ENCODE peak calls at places on chromosomes 1 and 21, in five cellular contexts. One of them, this sample, is unnamed.

GRCh38 chr1:223479261-223479660 is 86.0 kb downstream of the CCDC185 start:
- DNase-seq in pancreas: no peak
- DNase-seq in thoracic aorta: no peak
- DNase-seq in right atrium auricular region: no peak
- DNase-seq in right lobe of liver: no peak
- DNase-seq in this sample: no peak

GRCh38 chr1:84855168-84855567 is 37.8 kb downstream of the LPAR3 start:
- DNase-seq in pancreas: no peak
- DNase-seq in thoracic aorta: no peak
- DNase-seq in right atrium auricular region: no peak
- DNase-seq in right lobe of liver: no peak
- DNase-seq in this sample: no peak

GRCh38 chr21:35294231-35294898 is 245.3 kb upstream of the RUNX1 start:
- DNase-seq in pancreas: peak; percentile 29
- DNase-seq in thoracic aorta: no peak
- DNase-seq in right atrium auricular region: no peak
- DNase-seq in right lobe of liver: no peak
- DNase-seq in this sample: peak; percentile 66

GRCh38 chr1:178465011-178465410 is 31.8 kb downstream of the CLEC20A start:
- DNase-seq in pancreas: no peak
- DNase-seq in thoracic aorta: no peak
- DNase-seq in right atrium auricular region: no peak
- DNase-seq in right lobe of liver: no peak
- DNase-seq in this sample: no peak

GRCh38 chr21:25103500-25104207 is 503.6 kb downstream of the MRPL39 start:
- DNase-seq in pancreas: no peak
- DNase-seq in thoracic aorta: no peak
- DNase-seq in right atrium auricular region: no peak
- DNase-seq in right lobe of liver: no peak
- DNase-seq in this sample: no peak

GRCh38 chr1:223543559-223543958 is 121.9 kb downstream of the CAPN8 start:
- DNase-seq in pancreas: no peak
- DNase-seq in thoracic aorta: no peak
- DNase-seq in right atrium auricular region: no peak
- DNase-seq in right lobe of liver: no peak
- DNase-seq in this sample: no peak

GRCh38 chr1:84700065-84700464 is 9.8 kb upstream of the SSX2IP start:
- DNase-seq in pancreas: no peak
- DNase-seq in thoracic aorta: no peak
- DNase-seq in right atrium auricular region: no peak
- DNase-seq in right lobe of liver: no peak
- DNase-seq in this sample: no peak

GRCh38 chr1:59879556-59879955 is 47.0 kb downstream of the CYP2J2 start:
- DNase-seq in pancreas: peak; percentile 61
- DNase-seq in thoracic aorta: no peak
- DNase-seq in right atrium auricular region: peak; percentile 68
- DNase-seq in right lobe of liver: peak; percentile 66
- DNase-seq in this sample: peak; percentile 70

GRCh38 chr1:237093706-237094105 is 51.7 kb downstream of the RYR2 start:
- DNase-seq in pancreas: peak; percentile 49
- DNase-seq in thoracic aorta: no peak
- DNase-seq in right atrium auricular region: no peak
- DNase-seq in right lobe of liver: no peak
- DNase-seq in this sample: no peak

GRCh38 chr1:245019904-245020486 is 134.8 kb upstream of the KIF26B start:
- DNase-seq in pancreas: no peak
- DNase-seq in thoracic aorta: no peak
- DNase-seq in right atrium auricular region: no peak
- DNase-seq in right lobe of liver: no peak
- DNase-seq in this sample: no peak

GRCh38 chr21:43727571-43728466 is 8.9 kb downstream of the PDXK start:
- DNase-seq in pancreas: peak; percentile 57
- DNase-seq in thoracic aorta: no peak
- DNase-seq in right atrium auricular region: no peak
- DNase-seq in right lobe of liver: peak; percentile 89
- DNase-seq in this sample: peak; percentile 86

GRCh38 chr1:165886988-165887387 is 59.6 kb downstream of the UCK2 start:
- DNase-seq in pancreas: no peak
- DNase-seq in thoracic aorta: no peak
- DNase-seq in right atrium auricular region: no peak
- DNase-seq in right lobe of liver: no peak
- DNase-seq in this sample: no peak

GRCh38 chr1:97806996-97807395 is 113.8 kb downstream of the DPYD start:
- DNase-seq in pancreas: no peak
- DNase-seq in thoracic aorta: no peak
- DNase-seq in right atrium auricular region: no peak
- DNase-seq in right lobe of liver: no peak
- DNase-seq in this sample: peak; percentile 13

GRCh38 chr1:220189750-220190347 is 82.4 kb downstream of the RAB3GAP2 start:
- DNase-seq in pancreas: no peak
- DNase-seq in thoracic aorta: no peak
- DNase-seq in right atrium auricular region: no peak
- DNase-seq in right lobe of liver: no peak
- DNase-seq in this sample: no peak

GRCh38 chr1:158087320-158087927 is 93.3 kb upstream of the CD1D start:
- DNase-seq in pancreas: no peak
- DNase-seq in thoracic aorta: no peak
- DNase-seq in right atrium auricular region: peak; percentile 62
- DNase-seq in right lobe of liver: peak; percentile 41
- DNase-seq in this sample: peak; percentile 56

GRCh38 chr1:156947127-156947526 is 26.7 kb downstream of the LRRC71 start:
- DNase-seq in pancreas: no peak
- DNase-seq in thoracic aorta: no peak
- DNase-seq in right atrium auricular region: no peak
- DNase-seq in right lobe of liver: no peak
- DNase-seq in this sample: no peak

GRCh38 chr1:100543640-100544039 is 5.7 kb downstream of the GPR88 start:
- DNase-seq in pancreas: no peak
- DNase-seq in thoracic aorta: no peak
- DNase-seq in right atrium auricular region: no peak
- DNase-seq in right lobe of liver: no peak
- DNase-seq in this sample: no peak

GRCh38 chr1:19315378-19316206 is 3.5 kb downstream of the SLC66A1 start:
- DNase-seq in pancreas: no peak
- DNase-seq in thoracic aorta: no peak
- DNase-seq in right atrium auricular region: no peak
- DNase-seq in right lobe of liver: no peak
- DNase-seq in this sample: no peak

GRCh38 chr1:154463512-154463990 is 38.5 kb upstream of the TDRD10 start:
- DNase-seq in pancreas: no peak
- DNase-seq in thoracic aorta: no peak
- DNase-seq in right atrium auricular region: no peak
- DNase-seq in right lobe of liver: no peak
- DNase-seq in this sample: no peak

GRCh38 chr1:154456631-154457030 is 45.4 kb upstream of the TDRD10 start:
- DNase-seq in pancreas: no peak
- DNase-seq in thoracic aorta: no peak
- DNase-seq in right atrium auricular region: no peak
- DNase-seq in right lobe of liver: no peak
- DNase-seq in this sample: no peak

GRCh38 chr1:154460695-154461249 is 41.2 kb upstream of the TDRD10 start:
- DNase-seq in pancreas: no peak
- DNase-seq in thoracic aorta: no peak
- DNase-seq in right atrium auricular region: no peak
- DNase-seq in right lobe of liver: no peak
- DNase-seq in this sample: no peak

GRCh38 chr1:154454391-154455120 is 47.5 kb upstream of the TDRD10 start:
- DNase-seq in pancreas: no peak
- DNase-seq in thoracic aorta: no peak
- DNase-seq in right atrium auricular region: no peak
- DNase-seq in right lobe of liver: no peak
- DNase-seq in this sample: no peak

DNA sequence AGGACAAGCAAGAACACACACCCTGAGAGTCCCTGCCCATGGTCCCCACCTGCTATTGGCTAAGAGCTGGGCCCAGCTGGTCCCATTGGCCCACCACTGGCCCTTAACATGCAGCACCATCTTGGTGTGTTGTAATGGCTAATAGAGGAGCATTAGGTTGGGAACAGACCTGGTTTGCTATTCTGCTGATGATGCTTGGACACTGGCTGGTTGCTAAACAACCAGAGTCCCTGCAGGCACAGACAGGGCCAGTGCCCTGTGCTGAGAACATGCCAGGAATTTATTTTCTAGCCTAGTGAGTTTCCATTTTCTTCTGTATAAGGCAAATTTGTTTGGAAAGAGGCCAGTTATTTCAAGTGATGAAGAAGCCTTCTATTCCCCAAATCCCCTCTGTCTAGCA is 43.0 kb upstream of the TDRD10 start:
- DNase-seq in pancreas: no peak
- DNase-seq in thoracic aorta: no peak
- DNase-seq in right atrium auricular region: no peak
- DNase-seq in right lobe of liver: no peak
- DNase-seq in this sample: no peak
- H3K4me1 ChIP-seq in pancreas: no peaks in the 10 kb centered on the region
- H3K4me1 ChIP-seq in thoracic aorta: no peaks in the 10 kb centered on the region
- H3K4me1 ChIP-seq in right atrium auricular region: no peaks in the 10 kb centered on the region
- H3K4me1 ChIP-seq in right lobe of liver: no peaks in the 10 kb centered on the region
- H3K4me1 ChIP-seq in this sample: peaks cover 14% of the 10 kb centered on the region

GRCh38 chr1:66403031-66403731 is 130.8 kb upstream of the SGIP1 start:
- DNase-seq in pancreas: no peak
- DNase-seq in thoracic aorta: no peak
- DNase-seq in right atrium auricular region: no peak
- DNase-seq in right lobe of liver: no peak
- DNase-seq in this sample: no peak
- TF ChIP-seq CTCF in pancreas: no peak
- TF ChIP-seq CTCF in thoracic aorta: no peak
- TF ChIP-seq CTCF in right atrium auricular region: no peak
- TF ChIP-seq CTCF in right lobe of liver: no peak
- TF ChIP-seq CTCF in this sample: no peak

GRCh38 chr1:86235859-86236258 is 79.3 kb upstream of the COL24A1 start:
- DNase-seq in pancreas: no peak
- DNase-seq in thoracic aorta: no peak
- DNase-seq in right atrium auricular region: no peak
- DNase-seq in right lobe of liver: no peak
- DNase-seq in this sample: no peak
- H3K4me3 ChIP-seq in pancreas: no peak overlapping the region
- H3K4me3 ChIP-seq in thoracic aorta: no peak overlapping the region
- H3K4me3 ChIP-seq in right atrium auricular region: no peak overlapping the region
- H3K4me3 ChIP-seq in right lobe of liver: no peak overlapping the region
- H3K4me3 ChIP-seq in this sample: no peak overlapping the region

GRCh38 chr1:27532119-27532695 is 42.2 kb upstream of the WASF2 start:
- DNase-seq in pancreas: no peak
- DNase-seq in thoracic aorta: no peak
- DNase-seq in right atrium auricular region: no peak
- DNase-seq in right lobe of liver: no peak
- DNase-seq in this sample: no peak

GRCh38 chr1:27536767-27537166 is 46.8 kb upstream of the WASF2 start:
- DNase-seq in pancreas: no peak
- DNase-seq in thoracic aorta: no peak
- DNase-seq in right atrium auricular region: no peak
- DNase-seq in right lobe of liver: no peak
- DNase-seq in this sample: no peak

GRCh38 chr1:27535386-27535785 is 45.4 kb upstream of the WASF2 start:
- DNase-seq in pancreas: no peak
- DNase-seq in thoracic aorta: no peak
- DNase-seq in right atrium auricular region: no peak
- DNase-seq in right lobe of liver: no peak
- DNase-seq in this sample: no peak

GRCh38 chr1:27538793-27539192 is 48.8 kb upstream of the WASF2 start:
- DNase-seq in pancreas: no peak
- DNase-seq in thoracic aorta: no peak
- DNase-seq in right atrium auricular region: no peak
- DNase-seq in right lobe of liver: no peak
- DNase-seq in this sample: peak; percentile 58

DNA sequence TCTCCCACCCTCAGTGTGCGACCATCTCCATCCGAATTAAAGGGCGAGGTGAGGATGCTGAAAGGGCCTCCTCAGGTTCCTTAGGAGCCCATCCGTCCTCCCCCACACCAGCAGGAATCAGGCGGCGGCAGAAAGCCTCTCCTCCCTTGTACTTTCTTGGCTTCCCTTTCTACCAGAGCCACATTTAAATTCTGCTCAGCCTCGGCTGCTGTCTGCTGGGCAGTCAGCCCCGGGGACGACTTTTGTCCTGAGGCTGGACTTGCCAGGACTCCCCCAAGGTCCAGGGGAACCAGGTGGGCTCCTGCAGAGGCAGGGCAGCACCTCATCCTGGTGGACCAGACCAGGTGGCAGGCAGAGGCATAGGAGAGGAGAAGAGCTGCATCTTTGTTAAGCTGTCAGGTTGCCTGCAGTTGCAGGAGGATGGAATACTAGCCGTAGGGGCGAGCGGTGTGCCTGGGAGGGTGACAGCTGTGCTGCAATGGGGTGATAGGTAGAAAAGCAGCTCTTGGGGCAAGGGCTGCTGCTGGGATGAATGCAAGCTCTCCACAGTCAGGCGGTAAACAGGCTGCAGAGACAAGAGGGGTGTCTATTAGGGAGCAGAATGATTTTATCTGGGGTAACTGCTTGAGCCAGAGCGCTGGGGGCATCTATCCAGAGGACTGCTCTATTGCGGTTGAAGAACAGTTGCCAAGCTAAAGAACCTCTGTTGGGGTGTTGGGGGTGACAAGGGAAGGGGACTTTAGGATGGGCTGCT is 46.2 kb upstream of the WASF2 start:
- DNase-seq in pancreas: no peak
- DNase-seq in thoracic aorta: no peak
- DNase-seq in right atrium auricular region: no peak
- DNase-seq in right lobe of liver: no peak
- DNase-seq in this sample: no peak
- H3K4me1 ChIP-seq in pancreas: peaks cover 4% of the 10 kb centered on the region
- H3K4me1 ChIP-seq in thoracic aorta: peaks cover 51% of the 10 kb centered on the region
- H3K4me1 ChIP-seq in right atrium auricular region: no peaks in the 10 kb centered on the region
- H3K4me1 ChIP-seq in right lobe of liver: no peaks in the 10 kb centered on the region
- H3K4me1 ChIP-seq in this sample: peaks cover 41% of the 10 kb centered on the region

DNA sequence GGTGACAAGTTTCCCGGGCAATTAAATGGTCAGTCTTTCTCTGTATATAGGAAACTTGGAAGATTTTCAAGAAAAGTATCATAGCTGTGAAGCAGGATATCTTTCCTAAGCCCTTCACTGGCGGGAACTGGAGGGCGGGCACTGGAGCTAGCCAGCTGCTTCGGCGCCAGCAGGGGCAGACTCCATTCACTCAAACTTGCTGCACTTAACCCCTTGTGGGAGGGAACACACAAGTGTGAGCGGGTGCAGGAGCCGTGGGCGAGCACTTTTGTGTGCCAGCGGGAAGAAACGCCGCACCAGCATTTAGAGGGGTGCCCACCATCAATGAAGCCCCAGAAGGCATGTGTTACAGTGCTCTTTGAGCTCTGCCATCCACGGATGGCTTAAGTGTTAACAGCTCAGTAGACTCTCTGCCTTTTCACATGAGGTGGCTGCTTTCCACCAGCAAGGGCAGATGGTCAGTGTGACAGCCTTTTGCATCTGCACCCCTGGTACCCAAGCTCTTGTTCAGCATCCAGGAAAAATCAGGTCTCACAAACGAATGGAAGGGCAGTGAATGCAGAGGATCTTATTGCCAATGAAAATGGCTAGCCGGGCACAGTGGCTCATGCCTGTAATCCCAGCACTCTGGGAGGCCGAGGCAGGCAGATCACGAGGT is 232.0 kb upstream of the KAZN start:
- DNase-seq in pancreas: no peak
- DNase-seq in thoracic aorta: no peak
- DNase-seq in right atrium auricular region: no peak
- DNase-seq in right lobe of liver: no peak
- DNase-seq in this sample: no peak
- TF ChIP-seq CTCF in pancreas: no peak
- TF ChIP-seq CTCF in thoracic aorta: no peak
- TF ChIP-seq CTCF in right atrium auricular region: no peak
- TF ChIP-seq CTCF in right lobe of liver: no peak
- TF ChIP-seq CTCF in this sample: no peak

This sample was measured in PC-9.